ENCODE peak calls at places on chromosomes 5 and 9, in five cellular contexts. A is OCI-LY7, O is HFF-Myc, W is neural progenitor cell, T is neural crest cell. H is an unnamed sample.

GRCh38 chr9:132116583-132116982 is 36.9 kb upstream of the MED27 start:
- DNase-seq in A (no peak), T (no peak), W (no peak), O (no peak), H (no peak)

GRCh38 chr5:65760504-65761275 is 38.7 kb downstream of the NLN start:
- DNase-seq in O (no peak), W (no peak), T (no peak), A (peak; percentile 38), H (peak; percentile 37)

GRCh38 chr9:33800886-33801285 is 5.5 kb downstream of the PRSS3 start:
- DNase-seq in T (no peak), O (no peak), A (no peak), W (no peak), H (no peak)

GRCh38 chr9:71626395-71626794 is 141.9 kb downstream of the CEMIP2 start:
- DNase-seq in O (no peak), A (no peak), W (no peak), T (no peak), H (no peak)

GRCh38 chr5:97049175-97049574 is 93.2 kb downstream of the LIX1 start:
- DNase-seq in A (no peak), W (no peak), O (no peak), T (no peak), H (no peak)

GRCh38 chr5:3202570-3202969 is 393.1 kb upstream of the IRX1 start:
- DNase-seq in A (no peak), O (no peak), T (no peak), W (no peak), H (no peak)

GRCh38 chr5:142104491-142104890 is 4.1 kb upstream of the NDFIP1 start:
- DNase-seq in T (no peak), A (no peak), W (no peak), O (no peak), H (no peak)

GRCh38 chr9:33818167-33818831 is 1.3 kb downstream of the UBE2R2 start:
- DNase-seq in A (peak; percentile 42), O (no peak), W (no peak), T (no peak), H (no peak)

GRCh38 chr5:6714221-6715041 is 1.2 kb downstream of the TENT4A start:
- DNase-seq in T (no peak), A (no peak), O (no peak), W (peak; percentile 70), H (no peak)

GRCh38 chr5:112865128-112865527 is 4.0 kb downstream of the SRP19 start:
- DNase-seq in A (no peak), W (no peak), T (no peak), O (no peak), H (no peak)

GRCh38 chr5:180235077-180235476 is 26.1 kb upstream of the RASGEF1C start:
- DNase-seq in W (peak; percentile 61), O (no peak), A (no peak), T (no peak), H (no peak)

GRCh38 chr5:15026944-15027343 is 155.4 kb upstream of the ANKH start:
- DNase-seq in W (no peak), A (no peak), T (no peak), O (no peak), H (no peak)

GRCh38 chr9:89484475-89485404 is 13.2 kb downstream of the SEMA4D start:
- DNase-seq in W (no peak), O (no peak), T (no peak), A (peak; percentile 48), H (no peak)

GRCh38 chr9:129242971-129243561 is 65.0 kb upstream of the IER5L start:
- DNase-seq in O (no peak), W (no peak), T (no peak), A (no peak), H (no peak)

GRCh38 chr5:143025971-143026370 is 255.8 kb downstream of the ARHGAP26 start:
- DNase-seq in W (no peak), O (no peak), A (no peak), T (no peak), H (no peak)

GRCh38 chr5:112574566-112574965 is 155.5 kb upstream of the EPB41L4A start:
- DNase-seq in W (no peak), T (no peak), O (no peak), A (no peak), H (no peak)

GRCh38 chr9:5896863-5897262 is 6.2 kb downstream of the MLANA start:
- DNase-seq in T (no peak), A (no peak), O (no peak), W (no peak), H (no peak)

GRCh38 chr5:31193591-31194457 is at the start of gene CDH6:
- DNase-seq in A (no peak), O (no peak), T (peak; percentile 76), W (peak; percentile 94), H (peak; percentile 71)

GRCh38 chr5:33297760-33298216 is 143.0 kb upstream of the TARS1 start:
- DNase-seq in W (no peak), A (no peak), T (no peak), O (no peak), H (no peak)

GRCh38 chr9:105881654-105882349 is 187.5 kb downstream of the TMEM38B start:
- DNase-seq in T (peak; percentile 72), O (peak; percentile 21), A (peak; percentile 66), W (peak; percentile 81), H (peak; percentile 58)

GRCh38 chr5:73897886-73898285 is 271.9 kb downstream of the ARHGEF28 start:
- DNase-seq in T (no peak), A (no peak), W (no peak), O (no peak), H (no peak)

GRCh38 chr5:56290378-56291057 is 57.4 kb upstream of the ANKRD55 start:
- DNase-seq in T (no peak), O (no peak), A (no peak), W (no peak), H (no peak)

GRCh38 chr5:80254767-80255424 is 952 bp downstream of the SERINC5 start:
- DNase-seq in T (no peak), W (no peak), O (no peak), A (no peak), H (peak; percentile 30)

DNA sequence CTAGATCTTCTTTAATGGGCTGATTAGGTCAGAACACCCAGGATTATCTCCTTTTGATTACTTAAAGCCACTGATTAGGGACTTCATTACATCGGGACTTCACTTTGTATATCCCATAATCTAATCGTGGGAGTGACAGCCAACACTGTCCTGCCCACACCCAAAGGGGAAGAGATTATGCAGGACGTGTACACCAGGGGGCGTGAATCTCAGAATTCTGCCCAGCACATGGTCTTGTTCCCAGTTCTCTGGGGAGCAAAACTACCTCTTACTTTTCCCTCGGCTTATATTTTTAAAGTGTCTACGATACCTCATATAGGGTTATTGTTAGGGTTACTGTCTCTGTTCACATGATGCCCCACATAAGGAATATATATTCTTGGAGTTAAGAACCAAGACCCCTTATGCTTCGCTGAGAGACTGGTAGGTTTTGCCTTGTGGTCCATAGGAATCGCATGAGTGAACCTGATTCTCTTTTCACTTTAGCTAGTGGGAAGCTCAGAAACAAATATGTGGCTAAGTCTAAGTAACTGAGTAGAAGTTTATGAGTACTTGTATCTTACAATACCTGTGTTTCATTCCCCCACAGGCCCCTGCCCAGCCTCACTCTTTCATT is 192.7 kb downstream of the GNA14 start:
- DNase-seq in W (no peak), A (peak; percentile 39), O (no peak), T (no peak), H (no peak)
- TF ChIP-seq CTCF in W (peak; percentile 52), A (peak; percentile 79), O (peak; percentile 39), T (peak; percentile 58), H (peak; percentile 65)

GRCh38 chr5:52624291-52624690 is 163.4 kb upstream of the ITGA1 start:
- DNase-seq in O (no peak), T (no peak), A (no peak), W (no peak), H (no peak)
- TF ChIP-seq CTCF in O (no peak), T (no peak), A (no peak), W (no peak), H (no peak)

GRCh38 chr5:92864591-92864990 is 716.4 kb downstream of the NR2F1-AS1 start:
- DNase-seq in W (no peak), T (no peak), A (no peak), O (no peak), H (no peak)
- TF ChIP-seq CTCF in W (no peak), T (no peak), A (no peak), O (no peak), H (no peak)

GRCh38 chr5:71894091-71894490 is 175.0 kb downstream of the CARTPT start:
- DNase-seq in T (no peak), W (no peak), O (no peak), A (no peak), H (no peak)

GRCh38 chr5:71891406-71891805 is 172.3 kb downstream of the CARTPT start:
- DNase-seq in A (no peak), O (no peak), T (no peak), W (no peak), H (no peak)

GRCh38 chr5:71892641-71893340 is 173.7 kb downstream of the CARTPT start:
- DNase-seq in A (no peak), T (no peak), O (no peak), W (no peak), H (no peak)

GRCh38 chr5:71893451-71893850 is 174.4 kb downstream of the CARTPT start:
- DNase-seq in W (no peak), T (no peak), O (no peak), A (no peak), H (no peak)

GRCh38 chr5:71891856-71892255 is 172.8 kb downstream of the CARTPT start:
- DNase-seq in O (no peak), W (peak; percentile 20), T (no peak), A (no peak), H (peak; percentile 38)
- TF ChIP-seq CTCF in O (no peak), W (no peak), T (no peak), A (no peak), H (no peak)

DNA sequence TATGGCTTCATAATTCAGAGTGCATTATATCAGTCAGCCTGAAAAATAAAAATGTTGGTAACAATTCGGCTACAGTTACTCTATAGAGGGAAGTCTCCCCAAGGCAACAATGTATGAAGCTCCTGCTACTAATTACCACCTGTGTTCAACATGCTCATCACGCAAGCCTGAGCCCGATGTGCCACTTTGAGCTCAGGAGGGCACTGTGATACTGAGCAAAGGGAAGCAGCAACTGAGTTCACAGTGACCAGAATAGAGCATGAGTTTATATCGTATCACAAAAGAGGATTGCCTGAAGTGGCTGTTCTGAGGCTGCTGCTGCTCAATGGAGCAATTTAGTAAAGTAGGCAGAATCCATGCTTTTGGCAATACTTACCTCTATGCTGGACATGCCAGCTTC is 202.0 kb upstream of the HAPLN1 start:
- DNase-seq in A (no peak), O (no peak), W (no peak), T (no peak), H (no peak)
- TF ChIP-seq CTCF in A (no peak), O (no peak), W (peak; percentile 11), T (no peak), H (peak; percentile 3)

DNA sequence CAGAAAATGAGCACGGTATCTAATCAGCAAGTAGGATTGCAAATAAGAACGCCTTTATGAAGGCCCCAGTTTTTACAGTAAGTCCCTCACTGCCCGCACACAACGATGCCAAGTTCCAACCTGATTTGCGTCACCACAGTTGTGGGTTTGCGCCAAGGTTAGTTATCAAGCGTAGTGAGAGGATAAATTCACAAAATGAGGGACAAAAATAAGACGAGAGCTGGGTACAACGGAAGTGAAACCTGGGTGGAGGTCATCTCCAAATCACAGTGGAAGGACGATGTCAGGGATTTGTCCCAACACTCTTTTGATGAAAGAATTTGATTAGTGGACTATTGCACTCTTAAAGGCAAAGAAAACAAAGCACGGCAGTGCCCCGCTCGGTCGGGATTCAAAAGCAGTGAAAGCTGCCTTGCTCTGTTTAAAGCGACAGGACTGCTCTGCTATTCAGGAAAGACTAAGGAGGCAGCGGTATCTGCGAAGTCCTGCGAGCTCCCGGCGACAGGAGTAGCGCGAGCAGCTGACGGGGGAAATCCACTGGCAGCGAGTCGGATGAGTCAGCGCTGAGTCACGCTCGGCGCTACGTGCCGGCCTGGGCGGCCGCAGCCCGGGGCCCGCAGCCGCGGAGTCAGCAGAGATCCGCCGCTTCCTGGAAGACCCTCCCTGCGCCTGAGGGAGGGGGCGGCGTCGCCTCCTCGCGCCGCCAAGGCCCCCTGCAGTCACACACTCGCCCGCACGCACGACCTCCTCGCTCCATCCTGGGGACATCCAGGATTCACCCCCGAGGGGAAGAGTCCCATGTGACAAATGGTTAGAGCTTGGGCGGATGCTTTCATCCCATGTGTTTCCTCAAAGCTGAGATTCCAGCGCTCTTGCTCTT is 102.8 kb downstream of the ARRDC3 start:
- DNase-seq in O (peak; percentile 93), T (peak; percentile 79), W (peak; percentile 98), A (peak; percentile 40), H (peak; percentile 98)
- TF ChIP-seq CTCF in O (no peak), T (no peak), W (no peak), A (no peak), H (peak; percentile 13)

H was measured in brain microvascular endothelial cell.